ENCODE peak calls at places on chromosomes 12 and 14, in ten cellular contexts. G, O, L, A, Z, F, J, E, Y and I are unnamed samples.
A peak's percentile ranks its signal among the peaks of the same experiment; 100 is the strongest.

GRCh38 chr12:57769594-57769993 is 2.3 kb downstream of the METTL1 start:
- DNase-seq in F (no peak), Y (no peak), G (no peak), L (no peak), Z (no peak), A (no peak), E (no peak), J (no peak), O (no peak), I (no peak)

GRCh38 chr12:98955284-98955683 is 310.2 kb downstream of the APAF1 start:
- DNase-seq in G (no peak), A (no peak), E (peak; percentile 72), F (no peak), O (no peak), Z (peak; percentile 13), J (no peak), L (no peak), Y (no peak), I (no peak)

GRCh38 chr14:35988550-35988949 is 162.4 kb downstream of the BRMS1L start:
- DNase-seq in O (no peak), L (no peak), A (no peak), F (no peak), Y (no peak), Z (no peak), J (no peak), G (no peak), E (no peak), I (no peak)

GRCh38 chr12:121400332-121401139 is 618 bp downstream of the RNF34 start:
- DNase-seq in L (peak; percentile 35), F (peak; percentile 56), E (peak; percentile 64), O (no peak), G (no peak), Y (peak; percentile 18), J (no peak), Z (peak; percentile 62), A (no peak), I (no peak)

GRCh38 chr12:130457215-130457614 is 119.5 kb downstream of the PIWIL1 start:
- DNase-seq in A (no peak), F (no peak), L (no peak), J (no peak), G (no peak), O (no peak), Z (peak; percentile 9), Y (no peak), E (no peak), I (no peak)

GRCh38 chr12:20300457-20300856 is 67.9 kb upstream of the PDE3A start:
- DNase-seq in Y (no peak), A (no peak), J (no peak), G (no peak), L (no peak), F (no peak), O (no peak), E (no peak), Z (no peak), I (no peak)

GRCh38 chr14:49193365-49194050 is 392.7 kb downstream of the RPS29 start:
- DNase-seq in Z (no peak), Y (no peak), F (no peak), E (peak; percentile 83), J (no peak), O (no peak), G (no peak), L (no peak), A (no peak), I (no peak)

GRCh38 chr12:11622774-11623375 is 26.6 kb upstream of the ETV6 start:
- DNase-seq in O (no peak), E (no peak), A (no peak), Z (no peak), Y (no peak), F (no peak), L (no peak), G (no peak), J (no peak), I (no peak)

GRCh38 chr12:96255077-96255476 is 60.9 kb downstream of the ELK3 start:
- DNase-seq in J (no peak), G (no peak), Y (no peak), F (no peak), Z (no peak), A (no peak), O (no peak), L (no peak), E (no peak), I (no peak)

GRCh38 chr14:50012644-50013043 is 103.7 kb downstream of the VCPKMT start:
- DNase-seq in J (no peak), Y (no peak), E (no peak), Z (no peak), L (no peak), O (no peak), A (no peak), G (no peak), F (no peak), I (no peak)

GRCh38 chr14:91398707-91399106 is 18.9 kb downstream of the CCDC88C start:
- DNase-seq in G (no peak), O (no peak), L (no peak), A (no peak), Y (no peak), F (peak; percentile 31), J (no peak), Z (no peak), E (no peak), I (no peak)

GRCh38 chr14:77707355-77707723 is 484 bp downstream of the ALKBH1 start:
- DNase-seq in L (no peak), E (peak; percentile 38), F (peak; percentile 44), Y (no peak), J (peak; percentile 52), G (no peak), A (no peak), O (no peak), Z (peak; percentile 57), I (no peak)

GRCh38 chr12:14399871-14400270 is 34.4 kb downstream of the ATF7IP start:
- DNase-seq in Z (peak; percentile 64), A (no peak), G (no peak), F (peak; percentile 33), E (no peak), Y (no peak), L (no peak), J (no peak), O (no peak), I (no peak)

GRCh38 chr12:45122776-45123380 is 72.0 kb upstream of the DBX2 start:
- DNase-seq in Y (no peak), Z (peak; percentile 12), A (no peak), O (no peak), E (peak; percentile 54), J (no peak), L (no peak), G (no peak), F (peak; percentile 56), I (no peak)

GRCh38 chr14:94483729-94484275 is 7.8 kb upstream of the SERPINA9 start:
- DNase-seq in O (no peak), E (no peak), A (no peak), G (no peak), J (no peak), Y (no peak), L (no peak), F (no peak), Z (no peak), I (no peak)

GRCh38 chr12:26845984-26846383 is 13.0 kb upstream of the ITPR2 start:
- DNase-seq in F (no peak), L (no peak), J (peak; percentile 44), G (no peak), A (no peak), O (no peak), E (no peak), Y (no peak), Z (no peak), I (no peak)

GRCh38 chr12:123363743-123364531 is 710 bp downstream of the SBNO1 start:
- DNase-seq in A (peak; percentile 71), F (peak; percentile 40), E (peak; percentile 55), Z (peak; percentile 40), O (no peak), L (no peak), Y (peak; percentile 1), G (peak; percentile 59), J (no peak), I (no peak)

GRCh38 chr14:90058876-90059458 is 2.8 kb upstream of the KCNK13 start:
- DNase-seq in G (no peak), Z (no peak), A (no peak), E (no peak), F (no peak), L (no peak), O (no peak), J (no peak), Y (no peak), I (no peak)

GRCh38 chr14:99156026-99156425 is 116.0 kb downstream of the BCL11B start:
- DNase-seq in E (no peak), Y (no peak), Z (no peak), O (no peak), F (no peak), J (no peak), A (no peak), L (no peak), G (no peak), I (no peak)

GRCh38 chr14:70754989-70755388 is 54.3 kb downstream of the MAP3K9 start:
- DNase-seq in F (no peak), A (no peak), O (no peak), L (no peak), E (no peak), Y (no peak), J (no peak), Z (peak; percentile 84), G (peak; percentile 64), I (no peak)

GRCh38 chr12:131369094-131369845 is 341.6 kb upstream of the SFSWAP start:
- DNase-seq in J (no peak), O (no peak), G (no peak), Y (no peak), A (no peak), Z (no peak), F (no peak), E (no peak), L (no peak), I (no peak)

GRCh38 chr14:97802430-97802829 is 1005.2 kb downstream of the VRK1 start:
- DNase-seq in F (no peak), Y (no peak), L (no peak), A (no peak), G (no peak), E (no peak), O (no peak), J (no peak), Z (peak; percentile 20), I (no peak)

GRCh38 chr14:96126339-96126770 is 78.3 kb upstream of the BDKRB2 start:
- DNase-seq in J (no peak), O (no peak), E (no peak), G (no peak), F (no peak), Y (no peak), Z (no peak), L (no peak), A (no peak), I (no peak)

GRCh38 chr14:39376671-39377403 is 55.4 kb downstream of the FBXO33 start:
- DNase-seq in Y (no peak), O (no peak), Z (no peak), E (no peak), L (no peak), G (no peak), A (no peak), J (no peak), F (no peak), I (no peak)

GRCh38 chr12:1581973-1582708 is 12.2 kb downstream of the FBXL14 start:
- DNase-seq in L (no peak), E (no peak), F (no peak), O (no peak), J (no peak), A (no peak), Z (no peak), Y (no peak), G (no peak), I (no peak)

GRCh38 chr12:32089156-32089950 is 17.3 kb upstream of the BICD1 start:
- DNase-seq in O (no peak), Y (no peak), L (no peak), E (peak; percentile 42), F (peak; percentile 56), A (no peak), G (no peak), J (peak; percentile 38), Z (no peak), I (no peak)

GRCh38 chr12:75345531-75345930 is 11.1 kb downstream of the GLIPR1L1 start:
- DNase-seq in Z (no peak), O (no peak), E (no peak), F (no peak), G (no peak), Y (no peak), J (no peak), L (no peak), A (no peak), I (no peak)

GRCh38 chr12:124830306-124830705 is 33.4 kb downstream of the SCARB1 start:
- DNase-seq in Y (no peak), F (no peak), O (no peak), E (no peak), G (no peak), A (no peak), Z (no peak), J (no peak), L (no peak), I (no peak)